ENCODE peak calls at places on chromosomes 3 and 15, in four cellular contexts. One of them, this sample, is unnamed.

GRCh38 chr3:133944641-133945441 is 49.2 kb upstream of the RAB6B start:
- DNase-seq in HepG2: no peak
- DNase-seq in GM12878: no peak
- DNase-seq in K562: peak; percentile 25
- DNase-seq in this sample: no peak

GRCh38 chr3:15307580-15307979 is 24.8 kb downstream of the SH3BP5 start:
- DNase-seq in HepG2: no peak
- DNase-seq in GM12878: no peak
- DNase-seq in K562: no peak
- DNase-seq in this sample: no peak

GRCh38 chr3:125386811-125387210 is 11.7 kb upstream of the ZNF148 start:
- DNase-seq in HepG2: no peak
- DNase-seq in GM12878: no peak
- DNase-seq in K562: no peak
- DNase-seq in this sample: no peak

GRCh38 chr15:50939911-50940310 is 31.4 kb downstream of the AP4E1 start:
- DNase-seq in HepG2: peak; percentile 30
- DNase-seq in GM12878: no peak
- DNase-seq in K562: no peak
- DNase-seq in this sample: no peak

GRCh38 chr3:179071161-179071568 is 444 bp downstream of the ZMAT3 start:
- DNase-seq in HepG2: peak; percentile 13
- DNase-seq in GM12878: no peak
- DNase-seq in K562: peak; percentile 43
- DNase-seq in this sample: no peak

GRCh38 chr15:96020133-96020532 is 310.4 kb upstream of the NR2F2 start:
- DNase-seq in HepG2: no peak
- DNase-seq in GM12878: no peak
- DNase-seq in K562: no peak
- DNase-seq in this sample: no peak

GRCh38 chr3:129425619-129426018 is 2.8 kb downstream of the EFCAB12 start:
- DNase-seq in HepG2: no peak
- DNase-seq in GM12878: no peak
- DNase-seq in K562: no peak
- DNase-seq in this sample: no peak

GRCh38 chr3:149288655-149289054 is 44.8 kb downstream of the TM4SF18 start:
- DNase-seq in HepG2: no peak
- DNase-seq in GM12878: no peak
- DNase-seq in K562: no peak
- DNase-seq in this sample: no peak

GRCh38 chr3:29167180-29167579 is 113.7 kb upstream of the RBMS3 start:
- DNase-seq in HepG2: no peak
- DNase-seq in GM12878: no peak
- DNase-seq in K562: no peak
- DNase-seq in this sample: no peak

GRCh38 chr3:141402476-141403171 is 34.3 kb downstream of the ZBTB38 start:
- DNase-seq in HepG2: peak; percentile 33
- DNase-seq in GM12878: no peak
- DNase-seq in K562: no peak
- DNase-seq in this sample: peak; percentile 77

GRCh38 chr3:188233320-188233719 is 79.4 kb downstream of the LPP start:
- DNase-seq in HepG2: no peak
- DNase-seq in GM12878: no peak
- DNase-seq in K562: no peak
- DNase-seq in this sample: no peak

GRCh38 chr15:88076246-88076645 is 180.3 kb downstream of the NTRK3 start:
- DNase-seq in HepG2: no peak
- DNase-seq in GM12878: no peak
- DNase-seq in K562: no peak
- DNase-seq in this sample: no peak

GRCh38 chr3:184110316-184110725 is 13.5 kb downstream of the HTR3E start:
- DNase-seq in HepG2: peak; percentile 50
- DNase-seq in GM12878: no peak
- DNase-seq in K562: peak; percentile 68
- DNase-seq in this sample: no peak

GRCh38 chr3:151169262-151169661 is 33.8 kb downstream of the GPR171 start:
- DNase-seq in HepG2: no peak
- DNase-seq in GM12878: no peak
- DNase-seq in K562: no peak
- DNase-seq in this sample: no peak

GRCh38 chr3:126259411-126260391 is 79.3 kb upstream of the ALDH1L1 start:
- DNase-seq in HepG2: peak; percentile 29
- DNase-seq in GM12878: no peak
- DNase-seq in K562: peak; percentile 39
- DNase-seq in this sample: peak; percentile 76

GRCh38 chr3:59101091-59101738 is 51.4 kb upstream of the CFAP20DC start:
- DNase-seq in HepG2: no peak
- DNase-seq in GM12878: no peak
- DNase-seq in K562: no peak
- DNase-seq in this sample: no peak

GRCh38 chr3:195543642-195544536 is 764 bp upstream of the PPP1R2 start:
- DNase-seq in HepG2: peak; percentile 73
- DNase-seq in GM12878: no peak
- DNase-seq in K562: peak; percentile 39
- DNase-seq in this sample: peak; percentile 72

GRCh38 chr15:73367624-73368300 is 996 bp downstream of the HCN4 start:
- DNase-seq in HepG2: no peak
- DNase-seq in GM12878: no peak
- DNase-seq in K562: no peak
- DNase-seq in this sample: no peak

GRCh38 chr3:63351159-63352007 is 73.3 kb downstream of the SYNPR start:
- DNase-seq in HepG2: peak; percentile 51
- DNase-seq in GM12878: peak; percentile 1
- DNase-seq in K562: peak; percentile 46
- DNase-seq in this sample: no peak

GRCh38 chr15:63080638-63081250 is 38.2 kb downstream of the TPM1 start:
- DNase-seq in HepG2: no peak
- DNase-seq in GM12878: no peak
- DNase-seq in K562: no peak
- DNase-seq in this sample: no peak

GRCh38 chr15:89192771-89193170 is 28.6 kb downstream of the RLBP1 start:
- DNase-seq in HepG2: no peak
- DNase-seq in GM12878: no peak
- DNase-seq in K562: no peak
- DNase-seq in this sample: no peak

GRCh38 chr3:56125358-56126005 is 342.8 kb downstream of the ERC2 start:
- DNase-seq in HepG2: no peak
- DNase-seq in GM12878: no peak
- DNase-seq in K562: peak; percentile 4
- DNase-seq in this sample: no peak

GRCh38 chr3:194278186-194278845 is 72.8 kb downstream of the CPN2 start:
- DNase-seq in HepG2: no peak
- DNase-seq in GM12878: no peak
- DNase-seq in K562: no peak
- DNase-seq in this sample: no peak

GRCh38 chr3:16864610-16865313 is 20.0 kb upstream of the PLCL2 start:
- DNase-seq in HepG2: peak; percentile 4
- DNase-seq in GM12878: no peak
- DNase-seq in K562: no peak
- DNase-seq in this sample: no peak

GRCh38 chr3:16151109-16151508 is 23.4 kb upstream of the GALNT15 start:
- DNase-seq in HepG2: no peak
- DNase-seq in GM12878: no peak
- DNase-seq in K562: peak; percentile 34
- DNase-seq in this sample: no peak

GRCh38 chr15:101255615-101256350 is 3.9 kb upstream of the CHSY1 start:
- DNase-seq in HepG2: peak; percentile 45
- DNase-seq in GM12878: no peak
- DNase-seq in K562: peak; percentile 94
- DNase-seq in this sample: no peak

DNA sequence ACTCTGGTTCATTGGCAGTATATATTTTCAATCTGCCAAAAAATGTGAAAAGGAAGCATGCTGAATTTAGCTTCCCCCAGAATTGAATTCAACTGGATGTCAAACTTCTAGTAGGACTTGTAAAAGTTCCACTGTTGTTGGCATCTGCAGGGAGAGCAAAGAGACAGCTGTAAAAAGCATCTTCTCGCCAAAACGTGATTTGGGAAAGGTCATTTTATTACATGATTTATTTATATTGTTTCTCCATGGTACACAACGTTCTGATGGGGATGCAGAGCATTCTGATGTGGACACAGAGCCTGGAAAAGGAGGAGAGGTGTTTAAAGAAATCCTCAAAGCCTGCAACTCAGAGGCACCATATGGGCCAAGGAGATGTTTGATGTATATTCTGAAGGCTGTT is 196.8 kb upstream of the ADAMTS9 start:
- DNase-seq in HepG2: no peak
- DNase-seq in GM12878: no peak
- DNase-seq in K562: no peak
- DNase-seq in this sample: no peak
- TF ChIP-seq BRCA1 in HepG2: no peak
- TF ChIP-seq BRCA1 in GM12878: no peak
- TF ChIP-seq BRCA1 in K562: no peak
- TF ChIP-seq BRCA1 in this sample: no peak

GRCh38 chr3:175287361-175287963 is 428.3 kb downstream of the NAALADL2 start:
- DNase-seq in HepG2: no peak
- DNase-seq in GM12878: peak; percentile 54
- DNase-seq in K562: no peak
- DNase-seq in this sample: no peak
- TF ChIP-seq BRCA1 in HepG2: no peak
- TF ChIP-seq BRCA1 in GM12878: no peak
- TF ChIP-seq BRCA1 in K562: no peak
- TF ChIP-seq BRCA1 in this sample: no peak

DNA sequence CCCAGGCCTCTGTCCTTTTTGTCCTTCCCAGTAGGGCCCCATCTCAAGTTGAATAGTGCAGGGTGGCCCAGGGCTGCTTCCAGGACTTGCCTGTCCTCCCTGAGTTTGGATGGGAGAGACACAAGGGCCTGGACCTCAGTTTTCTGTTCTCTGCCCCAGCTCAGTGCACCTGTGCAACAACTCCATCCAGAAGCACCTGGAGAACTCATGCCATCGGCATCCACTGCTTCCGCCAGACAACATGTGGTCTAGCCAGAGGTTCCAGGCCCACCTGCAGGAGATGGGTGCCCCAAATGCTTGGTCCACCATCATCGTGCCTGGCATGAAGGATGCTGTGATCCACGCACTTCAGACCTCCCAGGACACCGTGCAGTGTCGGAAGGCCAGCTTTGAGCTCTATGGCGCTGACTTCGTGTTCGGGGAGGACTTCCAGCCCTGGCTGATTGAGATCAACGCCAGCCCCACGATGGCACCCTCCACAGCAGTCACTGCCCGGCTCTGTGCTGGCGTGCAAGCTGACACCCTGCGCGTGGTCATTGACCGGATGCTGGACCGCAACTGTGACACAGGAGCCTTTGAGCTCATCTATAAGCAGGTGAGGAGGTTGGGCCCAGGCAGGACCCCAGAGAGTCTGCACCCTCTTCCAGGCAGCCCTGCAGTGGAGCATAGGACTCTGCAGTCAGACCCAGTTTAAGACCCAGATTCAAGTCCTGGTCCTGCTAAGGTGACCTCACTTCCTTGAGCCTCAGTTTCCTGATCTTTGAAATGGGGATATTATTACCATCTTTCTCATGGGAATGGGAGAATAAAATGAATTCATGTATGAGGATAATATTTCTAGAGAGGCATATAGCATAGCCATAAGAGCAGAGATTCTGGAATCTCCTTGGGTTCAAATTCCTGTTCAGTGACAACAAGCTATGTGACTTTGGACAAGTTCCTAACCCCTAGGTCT is 14.7 kb downstream of the RPUSD3 start:
- DNase-seq in HepG2: no peak
- DNase-seq in GM12878: no peak
- DNase-seq in K562: no peak
- DNase-seq in this sample: no peak
- TF ChIP-seq BRCA1 in HepG2: no peak
- TF ChIP-seq BRCA1 in GM12878: no peak
- TF ChIP-seq BRCA1 in K562: no peak
- TF ChIP-seq BRCA1 in this sample: no peak

GRCh38 chr3:105714459-105714858 is 154.4 kb downstream of the CBLB start:
- DNase-seq in HepG2: no peak
- DNase-seq in GM12878: no peak
- DNase-seq in K562: no peak
- DNase-seq in this sample: no peak

GRCh38 chr3:105715372-105715771 is 153.4 kb downstream of the CBLB start:
- DNase-seq in HepG2: no peak
- DNase-seq in GM12878: no peak
- DNase-seq in K562: no peak
- DNase-seq in this sample: no peak

GRCh38 chr3:105722943-105723556 is 145.8 kb downstream of the CBLB start:
- DNase-seq in HepG2: no peak
- DNase-seq in GM12878: peak; percentile 36
- DNase-seq in K562: no peak
- DNase-seq in this sample: no peak

DNA sequence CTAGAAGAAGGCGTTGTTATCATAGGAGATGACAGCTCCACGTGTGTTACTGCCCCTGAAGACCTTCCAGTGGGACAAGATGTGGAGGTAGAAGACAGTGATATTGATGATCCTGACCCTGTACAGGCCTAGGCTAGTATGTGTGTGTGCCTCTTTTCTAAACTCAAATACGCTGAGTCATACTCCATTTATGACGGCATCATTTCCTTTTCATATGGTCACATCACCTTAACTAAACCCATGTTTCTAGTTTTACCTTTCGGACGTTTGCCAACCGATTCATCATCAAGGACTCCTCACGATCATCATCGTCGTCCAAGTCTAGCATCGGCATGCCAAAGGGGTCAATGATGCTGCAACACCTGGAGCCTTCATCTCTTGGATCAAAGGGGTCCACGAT is 149.0 kb downstream of the CBLB start:
- DNase-seq in HepG2: no peak
- DNase-seq in GM12878: no peak
- DNase-seq in K562: no peak
- DNase-seq in this sample: no peak
- TF ChIP-seq BRCA1 in HepG2: no peak
- TF ChIP-seq BRCA1 in GM12878: no peak
- TF ChIP-seq BRCA1 in K562: no peak
- TF ChIP-seq BRCA1 in this sample: no peak

DNA sequence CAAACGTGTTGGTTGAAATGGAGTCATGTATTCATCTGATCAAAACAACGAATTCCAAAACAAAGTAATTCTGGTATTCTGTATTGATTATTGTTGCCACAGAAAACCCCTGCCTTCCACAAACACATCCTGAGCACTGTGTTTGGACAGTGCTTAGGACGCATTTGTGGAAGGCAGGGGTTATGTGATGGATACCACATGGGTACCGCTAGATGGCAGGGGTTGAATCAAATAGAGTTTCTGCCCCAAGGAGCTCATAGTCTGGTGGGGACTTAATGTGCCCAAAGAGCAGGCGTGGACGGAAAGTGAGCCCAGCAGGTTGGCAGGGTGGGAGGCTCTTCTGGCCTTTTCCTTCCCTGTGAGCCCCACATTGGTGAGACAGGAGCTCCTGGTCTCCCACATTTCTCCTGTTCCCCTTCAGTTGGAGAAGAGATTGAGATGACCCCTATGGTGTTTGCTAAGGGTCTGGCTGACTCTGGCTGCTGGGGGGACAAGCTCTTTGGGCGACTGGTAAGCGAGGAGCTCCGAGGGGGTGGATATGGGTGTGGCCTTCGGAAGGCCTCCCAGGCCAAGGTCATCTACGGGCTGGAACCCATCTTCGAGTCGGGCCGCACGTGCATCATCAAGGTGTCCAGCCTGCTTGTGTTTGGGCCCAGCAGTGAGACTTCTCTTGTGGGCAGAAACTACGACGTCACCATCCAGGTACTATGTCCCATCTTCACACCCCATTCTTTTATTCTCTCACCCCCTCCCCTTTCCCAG is 22.1 kb upstream of the SLC28A1 start:
- DNase-seq in HepG2: peak; percentile 23
- DNase-seq in GM12878: no peak
- DNase-seq in K562: peak; percentile 32
- DNase-seq in this sample: no peak
- TF ChIP-seq BRCA1 in HepG2: no peak
- TF ChIP-seq BRCA1 in GM12878: no peak
- TF ChIP-seq BRCA1 in K562: no peak
- TF ChIP-seq BRCA1 in this sample: no peak

This sample was measured in H1.